ENCODE peak calls at places on chromosomes 4 and X, in ten cellular contexts. One of them, this sample, is unnamed.

GRCh38 chr4:168623484-168623883 is 126.6 kb downstream of the PALLD start:
- DNase-seq in upper lobe of right lung: no peak
- DNase-seq in GM12864: no peak
- DNase-seq in AG09319: no peak
- DNase-seq in B cell: no peak
- DNase-seq in A549: no peak
- DNase-seq in fibroblast of the aortic adventitia: no peak
- DNase-seq in endothelial cell: no peak
- DNase-seq in cardiac muscle cell: no peak
- DNase-seq in CD8-positive, alpha-beta T cell: no peak
- DNase-seq in this sample: no peak

GRCh38 chr4:80006935-80007744 is 65.9 kb downstream of the ANTXR2 start:
- DNase-seq in upper lobe of right lung: no peak
- DNase-seq in GM12864: no peak
- DNase-seq in AG09319: no peak
- DNase-seq in B cell: no peak
- DNase-seq in A549: no peak
- DNase-seq in fibroblast of the aortic adventitia: peak
- DNase-seq in endothelial cell: no peak
- DNase-seq in cardiac muscle cell: no peak
- DNase-seq in CD8-positive, alpha-beta T cell: no peak
- DNase-seq in this sample: no peak

GRCh38 chr4:40475609-40476008 is 140.5 kb downstream of the CHRNA9 start:
- DNase-seq in upper lobe of right lung: no peak
- DNase-seq in GM12864: no peak
- DNase-seq in AG09319: no peak
- DNase-seq in B cell: no peak
- DNase-seq in A549: peak
- DNase-seq in fibroblast of the aortic adventitia: no peak
- DNase-seq in endothelial cell: no peak
- DNase-seq in cardiac muscle cell: no peak
- DNase-seq in CD8-positive, alpha-beta T cell: no peak
- DNase-seq in this sample: no peak

GRCh38 chr4:140943887-140944515 is 187.8 kb upstream of the TBC1D9 start:
- DNase-seq in upper lobe of right lung: no peak
- DNase-seq in GM12864: no peak
- DNase-seq in AG09319: no peak
- DNase-seq in B cell: no peak
- DNase-seq in A549: no peak
- DNase-seq in fibroblast of the aortic adventitia: peak
- DNase-seq in endothelial cell: no peak
- DNase-seq in cardiac muscle cell: no peak
- DNase-seq in CD8-positive, alpha-beta T cell: no peak
- DNase-seq in this sample: no peak

GRCh38 chr4:81913427-81913878 is 441.7 kb upstream of the RASGEF1B start:
- DNase-seq in upper lobe of right lung: no peak
- DNase-seq in GM12864: peak
- DNase-seq in AG09319: peak
- DNase-seq in B cell: peak
- DNase-seq in A549: peak
- DNase-seq in fibroblast of the aortic adventitia: peak
- DNase-seq in endothelial cell: peak
- DNase-seq in cardiac muscle cell: peak
- DNase-seq in CD8-positive, alpha-beta T cell: peak
- DNase-seq in this sample: peak

GRCh38 chr4:95715830-95716229 is 124.1 kb upstream of the PDHA2 start:
- DNase-seq in upper lobe of right lung: no peak
- DNase-seq in GM12864: no peak
- DNase-seq in AG09319: no peak
- DNase-seq in B cell: no peak
- DNase-seq in A549: no peak
- DNase-seq in fibroblast of the aortic adventitia: no peak
- DNase-seq in endothelial cell: no peak
- DNase-seq in cardiac muscle cell: no peak
- DNase-seq in CD8-positive, alpha-beta T cell: no peak
- DNase-seq in this sample: no peak

GRCh38 chrX:15511563-15511962 is 11.0 kb downstream of the BMX start:
- DNase-seq in upper lobe of right lung: no peak
- DNase-seq in GM12864: no peak
- DNase-seq in AG09319: no peak
- DNase-seq in B cell: no peak
- DNase-seq in A549: no peak
- DNase-seq in fibroblast of the aortic adventitia: no peak
- DNase-seq in endothelial cell: no peak
- DNase-seq in cardiac muscle cell: no peak
- DNase-seq in CD8-positive, alpha-beta T cell: no peak
- DNase-seq in this sample: no peak

GRCh38 chr4:122525865-122526264 is 69.3 kb upstream of the IL2 start:
- DNase-seq in upper lobe of right lung: no peak
- DNase-seq in GM12864: no peak
- DNase-seq in AG09319: no peak
- DNase-seq in B cell: no peak
- DNase-seq in A549: no peak
- DNase-seq in fibroblast of the aortic adventitia: no peak
- DNase-seq in endothelial cell: no peak
- DNase-seq in cardiac muscle cell: no peak
- DNase-seq in CD8-positive, alpha-beta T cell: no peak
- DNase-seq in this sample: no peak

GRCh38 chr4:33073811-33074210 is 2353.6 kb downstream of the PCDH7 start:
- DNase-seq in upper lobe of right lung: no peak
- DNase-seq in GM12864: no peak
- DNase-seq in AG09319: no peak
- DNase-seq in B cell: no peak
- DNase-seq in A549: no peak
- DNase-seq in fibroblast of the aortic adventitia: peak
- DNase-seq in endothelial cell: no peak
- DNase-seq in cardiac muscle cell: peak
- DNase-seq in CD8-positive, alpha-beta T cell: no peak
- DNase-seq in this sample: no peak

GRCh38 chr4:145528601-145529000 is 46.9 kb downstream of the SMAD1 start:
- DNase-seq in upper lobe of right lung: no peak
- DNase-seq in GM12864: no peak
- DNase-seq in AG09319: no peak
- DNase-seq in B cell: no peak
- DNase-seq in A549: no peak
- DNase-seq in fibroblast of the aortic adventitia: no peak
- DNase-seq in endothelial cell: no peak
- DNase-seq in cardiac muscle cell: no peak
- DNase-seq in CD8-positive, alpha-beta T cell: no peak
- DNase-seq in this sample: no peak

DNA sequence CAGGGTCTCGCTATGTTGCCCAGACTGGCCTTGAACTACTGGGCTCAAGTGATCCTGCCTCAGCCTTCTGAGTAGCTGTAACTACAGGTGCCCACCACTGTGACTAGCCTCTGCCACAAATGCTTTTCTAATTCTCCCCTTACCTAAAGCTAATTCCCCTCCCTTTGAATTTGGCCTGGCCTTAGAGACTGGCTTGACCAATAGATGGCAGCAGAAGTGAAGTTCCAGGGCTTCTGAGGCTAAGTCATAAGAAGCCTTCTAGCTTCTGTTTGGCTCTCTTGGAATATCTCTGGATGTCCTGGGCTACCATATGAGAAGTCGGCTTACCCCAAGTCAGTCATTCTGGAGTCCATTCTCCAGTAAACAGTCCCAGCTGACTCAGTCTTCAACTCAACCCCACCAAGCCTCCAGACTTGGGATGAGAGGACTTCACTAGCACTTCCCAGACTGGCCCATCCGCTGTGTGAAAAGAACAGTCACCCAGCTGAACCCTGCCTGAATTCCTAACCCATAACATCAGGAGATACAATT is 61.0 kb downstream of the HPRT1 start:
- DNase-seq in upper lobe of right lung: no peak
- DNase-seq in GM12864: peak
- DNase-seq in AG09319: no peak
- DNase-seq in B cell: no peak
- DNase-seq in A549: peak
- DNase-seq in fibroblast of the aortic adventitia: peak
- DNase-seq in endothelial cell: peak
- DNase-seq in cardiac muscle cell: peak
- DNase-seq in CD8-positive, alpha-beta T cell: no peak
- DNase-seq in this sample: peak
- TF ChIP-seq CTCF in upper lobe of right lung: peak
- TF ChIP-seq CTCF in GM12864: peak
- TF ChIP-seq CTCF in AG09319: peak
- TF ChIP-seq CTCF in B cell: no peak
- TF ChIP-seq CTCF in A549: peak
- TF ChIP-seq CTCF in fibroblast of the aortic adventitia: peak
- TF ChIP-seq CTCF in endothelial cell: peak
- TF ChIP-seq CTCF in cardiac muscle cell: peak
- TF ChIP-seq CTCF in CD8-positive, alpha-beta T cell: no peak
- TF ChIP-seq CTCF in this sample: peak

DNA sequence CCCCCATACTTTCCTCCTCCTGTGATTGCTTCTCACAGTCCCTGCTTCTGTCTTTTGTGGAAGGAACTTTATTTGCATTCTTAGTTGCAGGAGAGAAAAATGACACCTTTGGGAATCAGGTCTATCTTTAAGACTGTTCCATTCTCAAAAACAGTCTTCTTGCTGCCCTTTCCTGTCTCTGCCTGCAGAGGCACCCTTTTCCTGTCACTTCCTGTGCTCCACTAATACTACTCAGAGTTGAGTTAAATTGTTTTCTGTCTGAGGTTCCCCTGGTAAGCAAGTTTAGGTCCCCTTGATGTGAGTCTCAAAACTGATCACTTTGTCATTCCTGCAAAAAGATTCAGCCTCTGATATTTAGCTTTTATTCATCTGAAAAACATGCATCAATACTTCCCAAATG is 208.8 kb upstream of the CLNK start:
- DNase-seq in upper lobe of right lung: no peak
- DNase-seq in GM12864: no peak
- DNase-seq in AG09319: no peak
- DNase-seq in B cell: peak
- DNase-seq in A549: no peak
- DNase-seq in fibroblast of the aortic adventitia: peak
- DNase-seq in endothelial cell: no peak
- DNase-seq in cardiac muscle cell: peak
- DNase-seq in CD8-positive, alpha-beta T cell: no peak
- DNase-seq in this sample: peak
- TF ChIP-seq CTCF in upper lobe of right lung: peak
- TF ChIP-seq CTCF in GM12864: peak
- TF ChIP-seq CTCF in AG09319: no peak
- TF ChIP-seq CTCF in B cell: peak
- TF ChIP-seq CTCF in A549: no peak
- TF ChIP-seq CTCF in fibroblast of the aortic adventitia: peak
- TF ChIP-seq CTCF in endothelial cell: no peak
- TF ChIP-seq CTCF in cardiac muscle cell: peak
- TF ChIP-seq CTCF in CD8-positive, alpha-beta T cell: no peak
- TF ChIP-seq CTCF in this sample: peak

DNA sequence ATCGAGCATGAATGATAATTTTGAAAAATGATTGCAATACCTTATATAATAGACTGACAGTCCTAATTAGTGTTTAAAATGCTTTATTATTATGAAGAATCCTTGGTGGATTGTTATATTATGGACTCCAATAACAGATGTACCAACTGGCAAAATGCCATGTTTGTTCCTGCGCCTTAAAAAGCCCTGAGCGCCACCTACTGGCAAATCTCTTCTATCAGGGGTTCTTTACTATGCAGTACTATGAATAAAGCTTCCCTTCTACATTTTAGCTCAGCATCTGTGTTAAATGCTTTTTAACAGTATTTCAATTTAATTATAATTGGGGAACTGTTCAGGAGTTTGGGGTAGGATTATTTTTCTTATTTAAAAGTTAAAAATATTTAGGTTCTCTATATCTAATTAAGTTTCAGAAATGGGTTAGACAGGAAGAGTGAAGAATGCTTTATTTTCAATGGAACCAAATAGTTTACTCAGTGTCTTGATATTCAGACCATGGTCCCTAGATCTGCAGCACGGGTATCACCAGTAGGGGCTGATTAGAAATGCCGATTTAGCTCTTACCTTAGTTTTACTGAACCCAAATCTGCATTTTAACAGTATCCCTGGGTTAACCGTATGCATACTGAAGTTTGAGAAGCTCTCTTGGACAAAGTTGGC is 20.0 kb downstream of the CFAP97 start:
- DNase-seq in upper lobe of right lung: no peak
- DNase-seq in GM12864: peak
- DNase-seq in AG09319: peak
- DNase-seq in B cell: peak
- DNase-seq in A549: peak
- DNase-seq in fibroblast of the aortic adventitia: peak
- DNase-seq in endothelial cell: peak
- DNase-seq in cardiac muscle cell: peak
- DNase-seq in CD8-positive, alpha-beta T cell: peak
- DNase-seq in this sample: peak
- TF ChIP-seq CTCF in upper lobe of right lung: peak
- TF ChIP-seq CTCF in GM12864: peak
- TF ChIP-seq CTCF in AG09319: peak
- TF ChIP-seq CTCF in B cell: peak
- TF ChIP-seq CTCF in A549: peak
- TF ChIP-seq CTCF in fibroblast of the aortic adventitia: peak
- TF ChIP-seq CTCF in endothelial cell: peak
- TF ChIP-seq CTCF in cardiac muscle cell: peak
- TF ChIP-seq CTCF in CD8-positive, alpha-beta T cell: peak
- TF ChIP-seq CTCF in this sample: peak

GRCh38 chr4:162706677-162707076 is 460.0 kb downstream of the NAF1 start:
- DNase-seq in upper lobe of right lung: no peak
- DNase-seq in GM12864: no peak
- DNase-seq in AG09319: no peak
- DNase-seq in B cell: no peak
- DNase-seq in A549: no peak
- DNase-seq in fibroblast of the aortic adventitia: no peak
- DNase-seq in endothelial cell: no peak
- DNase-seq in cardiac muscle cell: no peak
- DNase-seq in CD8-positive, alpha-beta T cell: no peak
- DNase-seq in this sample: no peak

GRCh38 chr4:162705130-162705803 is 461.4 kb downstream of the NAF1 start:
- DNase-seq in upper lobe of right lung: no peak
- DNase-seq in GM12864: no peak
- DNase-seq in AG09319: no peak
- DNase-seq in B cell: no peak
- DNase-seq in A549: no peak
- DNase-seq in fibroblast of the aortic adventitia: no peak
- DNase-seq in endothelial cell: no peak
- DNase-seq in cardiac muscle cell: peak
- DNase-seq in CD8-positive, alpha-beta T cell: no peak
- DNase-seq in this sample: no peak

GRCh38 chr4:162706051-162706450 is 460.6 kb downstream of the NAF1 start:
- DNase-seq in upper lobe of right lung: no peak
- DNase-seq in GM12864: no peak
- DNase-seq in AG09319: no peak
- DNase-seq in B cell: no peak
- DNase-seq in A549: no peak
- DNase-seq in fibroblast of the aortic adventitia: no peak
- DNase-seq in endothelial cell: no peak
- DNase-seq in cardiac muscle cell: peak
- DNase-seq in CD8-positive, alpha-beta T cell: no peak
- DNase-seq in this sample: no peak

DNA sequence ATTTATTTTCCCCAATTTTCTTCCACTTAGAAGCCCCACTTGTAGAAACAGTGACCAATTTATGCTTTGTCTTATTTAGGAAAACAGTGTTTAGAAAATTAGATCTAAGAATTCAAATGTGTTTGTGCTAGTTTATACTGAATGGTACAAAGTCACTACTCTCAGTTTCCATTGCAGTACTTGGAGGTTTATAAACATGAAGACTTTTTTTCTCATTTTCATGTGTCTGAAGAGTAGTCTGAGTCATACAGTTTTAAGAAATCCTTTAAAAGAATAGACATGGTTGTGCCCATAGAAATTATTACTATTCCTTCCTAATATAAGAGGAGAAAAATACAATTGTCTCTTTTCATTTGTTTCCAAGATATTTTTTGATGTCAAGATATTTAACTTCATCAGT is 458.7 kb downstream of the NAF1 start:
- DNase-seq in upper lobe of right lung: no peak
- DNase-seq in GM12864: no peak
- DNase-seq in AG09319: no peak
- DNase-seq in B cell: no peak
- DNase-seq in A549: no peak
- DNase-seq in fibroblast of the aortic adventitia: no peak
- DNase-seq in endothelial cell: no peak
- DNase-seq in cardiac muscle cell: no peak
- DNase-seq in CD8-positive, alpha-beta T cell: no peak
- DNase-seq in this sample: no peak
- TF ChIP-seq CTCF in upper lobe of right lung: no peak
- TF ChIP-seq CTCF in GM12864: no peak
- TF ChIP-seq CTCF in AG09319: no peak
- TF ChIP-seq CTCF in B cell: no peak
- TF ChIP-seq CTCF in A549: no peak
- TF ChIP-seq CTCF in fibroblast of the aortic adventitia: no peak
- TF ChIP-seq CTCF in endothelial cell: no peak
- TF ChIP-seq CTCF in cardiac muscle cell: no peak
- TF ChIP-seq CTCF in CD8-positive, alpha-beta T cell: no peak
- TF ChIP-seq CTCF in this sample: no peak

This sample was measured in GM13976.